ENCODE peak calls at places on chromosomes 7 and 10, in seven cellular contexts. O, C, I, Q, Y, R and N are unnamed samples. For H3K36me3, the result is how much of the 10 kb centered on the place peaks cover.

GRCh38 chr10:133444342-133445267 is 9.1 kb upstream of the SCART1 start:
- DNase-seq in Y (no peak), Q (no peak), O (peak), I (no peak), R (no peak), C (no peak), N (no peak)

GRCh38 chr7:127347567-127348246 is 44.8 kb downstream of the ZNF800 start:
- DNase-seq in Q (peak), O (peak), Y (peak), I (peak), C (no peak), R (peak), N (peak)

GRCh38 chr10:23040002-23040401 is 55.4 kb upstream of the MSRB2 start:
- DNase-seq in Q (no peak), R (no peak), Y (no peak), C (no peak), I (no peak), O (no peak), N (no peak)

GRCh38 chr10:6234371-6234770 is 31.6 kb downstream of the PFKFB3 start:
- DNase-seq in C (no peak), Y (no peak), R (no peak), O (no peak), I (no peak), Q (no peak), N (no peak)

GRCh38 chr10:71178880-71179279 is 33.5 kb upstream of the UNC5B start:
- DNase-seq in R (no peak), Q (no peak), O (no peak), I (no peak), C (no peak), Y (no peak), N (no peak)

GRCh38 chr10:99172130-99172738 is 63.4 kb downstream of the HPSE2 start:
- DNase-seq in Q (peak), R (no peak), O (no peak), Y (peak), C (peak), I (no peak), N (no peak)

GRCh38 chr10:6151087-6151977 is 51.4 kb upstream of the PFKFB3 start:
- DNase-seq in C (no peak), Q (peak), I (peak), R (no peak), O (peak), Y (peak), N (no peak)

GRCh38 chr10:60114765-60115586 is 208.6 kb upstream of the CCDC6 start:
- DNase-seq in I (no peak), C (no peak), Y (peak), O (no peak), R (no peak), Q (peak), N (no peak)

GRCh38 chr10:124648738-124649137 is 95.4 kb downstream of the FAM53B start:
- DNase-seq in I (peak), R (peak), C (no peak), Y (peak), Q (peak), O (peak), N (no peak)

GRCh38 chr10:122487231-122487765 is 25.9 kb downstream of the HTRA1 start:
- DNase-seq in O (no peak), Y (peak), I (no peak), Q (no peak), C (no peak), R (no peak), N (no peak)

GRCh38 chr7:12756841-12757240 is 69.4 kb downstream of the ARL4A start:
- DNase-seq in Q (peak), R (no peak), C (peak), I (no peak), Y (no peak), O (no peak), N (no peak)

GRCh38 chr7:23759556-23760391 is 49.8 kb downstream of the STK31 start:
- DNase-seq in Q (no peak), R (no peak), Y (no peak), I (no peak), C (peak), O (no peak), N (no peak)

GRCh38 chr7:43249808-43250145 is 137.3 kb downstream of the HECW1 start:
- DNase-seq in Q (peak), O (no peak), I (no peak), Y (no peak), C (no peak), R (no peak), N (no peak)
- H3K4me3 ChIP-seq in Q (peak), O (no peak), I (no peak), Y (peak), C (no peak), R (no peak), N (peak)

DNA sequence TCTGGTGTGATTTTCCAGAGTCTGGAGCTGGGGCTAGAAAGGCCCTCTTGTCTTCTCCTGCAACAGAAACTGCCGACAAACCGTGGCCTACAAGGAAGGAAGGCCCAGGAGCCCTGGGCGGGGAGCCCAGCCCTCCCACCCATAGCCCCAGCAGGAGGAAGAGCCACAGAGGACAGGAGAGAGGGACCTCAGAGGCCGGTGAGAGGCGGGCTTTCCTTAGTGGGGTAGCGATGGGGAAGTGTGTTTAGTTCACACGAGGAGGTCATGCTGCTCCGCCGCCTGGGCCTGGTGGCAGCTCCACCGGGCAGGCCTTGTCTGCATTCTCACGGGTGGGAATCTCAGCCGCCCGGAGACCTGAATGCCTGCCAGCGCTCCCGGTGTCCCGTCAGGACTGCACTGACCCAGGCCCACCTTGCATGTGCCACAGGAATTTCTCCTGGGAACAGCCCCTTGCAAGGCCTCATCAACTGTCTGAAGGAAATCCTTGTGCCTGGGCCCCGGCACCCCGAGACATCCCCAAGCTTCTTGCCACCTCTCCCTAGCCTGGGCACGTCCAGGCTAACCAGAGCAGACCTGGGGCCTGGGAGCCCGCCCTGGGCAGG is 50.9 kb downstream of the ZNF467 start:
- DNase-seq in Q (no peak), C (no peak), I (no peak), Y (no peak), R (no peak), O (peak), N (no peak)
- H3K36me3 ChIP-seq in Q (under half), C (under half), I (half or more), Y (under half), R (under half), O (half or more), N (under half)

GRCh38 chr10:48604039-48604407 is 850 bp downstream of the ARHGAP22 start:
- DNase-seq in I (no peak), R (no peak), C (no peak), Y (no peak), O (no peak), Q (peak), N (peak)
- H3K27ac ChIP-seq in I (no peak), R (no peak), C (no peak), Y (peak), O (no peak), Q (peak), N (no peak)

DNA sequence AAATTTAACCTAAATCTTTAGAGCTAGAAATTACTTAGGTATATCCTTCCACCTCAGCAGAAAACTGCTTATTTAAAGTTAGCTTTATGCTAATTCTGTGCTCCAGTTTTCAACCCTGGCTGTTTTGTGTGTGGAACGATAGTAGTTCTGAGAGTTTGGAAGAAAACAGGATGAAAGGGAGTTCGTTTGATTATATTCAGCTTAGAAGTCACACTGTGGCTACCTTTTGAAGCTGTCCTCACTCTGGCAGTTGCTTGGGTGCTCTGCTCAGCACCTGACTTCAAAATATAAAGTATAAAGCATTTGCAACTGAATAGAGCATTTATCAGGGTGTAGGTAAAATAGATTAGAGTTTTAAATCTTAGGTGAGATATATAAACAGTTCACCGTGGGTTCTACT is 2.7 kb upstream of the ASCC1 start:
- DNase-seq in O (no peak), C (no peak), R (no peak), Y (no peak), I (no peak), Q (no peak), N (no peak)
- H3K4me3 ChIP-seq in O (no peak), C (peak), R (peak), Y (no peak), I (no peak), Q (no peak), N (no peak)

DNA sequence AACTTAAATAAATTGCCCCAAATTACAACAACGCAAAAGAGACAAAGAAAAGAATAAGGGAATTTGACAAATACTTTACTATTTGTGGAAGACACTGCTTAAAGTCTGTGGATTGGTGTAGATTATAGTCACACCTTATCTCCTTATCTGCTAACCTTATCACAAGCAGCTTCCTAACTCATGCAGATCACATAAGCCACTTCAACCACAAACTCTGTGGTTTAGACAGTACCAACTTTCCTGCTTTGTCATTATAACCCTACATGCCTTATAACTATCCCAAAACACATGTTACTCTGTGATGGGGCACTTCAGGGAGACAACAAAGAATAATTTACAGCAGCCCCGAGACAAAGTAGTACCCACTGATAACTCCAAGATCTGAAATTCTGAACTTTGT is 41.5 kb upstream of the PPP3CB start:
- DNase-seq in I (no peak), O (no peak), R (no peak), Q (no peak), Y (no peak), C (no peak), N (no peak)
- H3K36me3 ChIP-seq in I (half or more), O (under half), R (under half), Q (under half), Y (under half), C (under half), N (under half)

GRCh38 chr7:150324366-150324961 is 1.1 kb upstream of the ACTR3C start:
- DNase-seq in C (no peak), Y (no peak), Q (no peak), R (no peak), O (no peak), I (no peak), N (no peak)

GRCh38 chr7:150322114-150322832 is 882 bp upstream of the LRRC61 start:
- DNase-seq in R (no peak), O (no peak), C (peak), Q (no peak), I (no peak), Y (no peak), N (no peak)

GRCh38 chr7:150321788-150322113 is 1.4 kb upstream of the LRRC61 start:
- DNase-seq in C (peak), O (no peak), Q (no peak), I (no peak), Y (no peak), R (no peak), N (no peak)

GRCh38 chr7:150323682-150324365 is 479 bp upstream of the ACTR3C start:
- DNase-seq in O (no peak), C (peak), R (no peak), Q (no peak), Y (no peak), I (no peak), N (no peak)

GRCh38 chr7:150322833-150323681 is at the start of the genes ACTR3C and LRRC61:
- DNase-seq in I (peak), O (peak), Q (no peak), Y (no peak), R (peak), C (peak), N (no peak)
- H3K27ac ChIP-seq in I (peak), O (peak), Q (no peak), Y (no peak), R (peak), C (peak), N (no peak)